ENCODE peak calls at places on chromosomes 11 and 22, in five cellular contexts. N, R, X, Q and M are unnamed samples.
A peak's percentile ranks its signal among the peaks of the same experiment; 100 is the strongest.

GRCh38 chr22:47618180-47618579 is 855.7 kb downstream of the TBC1D22A start:
- DNase-seq in N (no peak), R (no peak), X (no peak), Q (no peak), M (no peak)

GRCh38 chr11:83681944-83682644 is 395.9 kb upstream of the CCDC90B start:
- DNase-seq in N (no peak), R (no peak), X (no peak), Q (no peak), M (no peak)

GRCh38 chr22:31583861-31584485 is 78.0 kb downstream of the PISD start:
- DNase-seq in N (no peak), R (peak; percentile 53), X (no peak), Q (no peak), M (no peak)

GRCh38 chr11:61700221-61700620 is 20.0 kb downstream of the DAGLA start:
- DNase-seq in N (no peak), R (peak; percentile 67), X (no peak), Q (no peak), M (no peak)

GRCh38 chr11:67285541-67286498 is 3.3 kb upstream of the ANKRD13D start:
- DNase-seq in N (no peak), R (no peak), X (no peak), Q (no peak), M (no peak)

GRCh38 chr11:78248191-78248590 is 59.5 kb downstream of the USP35 start:
- DNase-seq in N (no peak), R (no peak), X (no peak), Q (no peak), M (no peak)

GRCh38 chr22:30205281-30206115 is 41.1 kb downstream of the LIF start:
- DNase-seq in N (peak; percentile 90), R (peak; percentile 97), X (peak; percentile 92), Q (no peak), M (no peak)

GRCh38 chr11:100874203-100874602 is 187.1 kb downstream of the ARHGAP42 start:
- DNase-seq in N (no peak), R (no peak), X (no peak), Q (no peak), M (no peak)

GRCh38 chr11:32056445-32056844 is 34.4 kb upstream of the RCN1 start:
- DNase-seq in N (no peak), R (peak; percentile 39), X (no peak), Q (no peak), M (peak; percentile 85)

GRCh38 chr11:1541474-1542204 is 30.4 kb downstream of the DUSP8 start:
- DNase-seq in N (no peak), R (no peak), X (no peak), Q (no peak), M (no peak)

GRCh38 chr22:24225044-24225601 is 19.8 kb downstream of the GGT5 start:
- DNase-seq in N (no peak), R (no peak), X (no peak), Q (no peak), M (no peak)

GRCh38 chr22:37906364-37907008 is 389 bp downstream of the MICALL1 start:
- DNase-seq in N (no peak), R (no peak), X (no peak), Q (no peak), M (no peak)

GRCh38 chr11:126354631-126355323 is 709 bp upstream of the ST3GAL4 start:
- DNase-seq in N (no peak), R (no peak), X (no peak), Q (no peak), M (peak; percentile 30)

GRCh38 chr22:40491990-40492631 is 121.7 kb downstream of the SGSM3 start:
- DNase-seq in N (no peak), R (peak; percentile 60), X (no peak), Q (no peak), M (no peak)

GRCh38 chr11:14644396-14645246 is 1.0 kb downstream of the PDE3B start:
- DNase-seq in N (no peak), R (peak; percentile 20), X (no peak), Q (no peak), M (no peak)

GRCh38 chr11:63574856-63575602 is 11.8 kb upstream of the PLAAT2 start:
- DNase-seq in N (no peak), R (peak; percentile 66), X (peak; percentile 79), Q (no peak), M (no peak)

GRCh38 chr11:74686792-74687191 is 44.4 kb downstream of the CHRDL2 start:
- DNase-seq in N (no peak), R (peak; percentile 21), X (no peak), Q (no peak), M (no peak)

GRCh38 chr22:22583030-22583429 is 24.0 kb upstream of the PRAME start:
- DNase-seq in N (no peak), R (no peak), X (no peak), Q (no peak), M (no peak)

GRCh38 chr22:42820075-42820763 is 36.9 kb downstream of the ARFGAP3 start:
- DNase-seq in N (no peak), R (peak; percentile 82), X (peak; percentile 52), Q (no peak), M (no peak)

GRCh38 chr11:12286606-12287005 is 90.8 kb upstream of the PARVA start:
- DNase-seq in N (no peak), R (no peak), X (peak; percentile 42), Q (no peak), M (no peak)
- H3K4me3 ChIP-seq in N (no peak overlapping the region), R (no peak overlapping the region), X (no peak overlapping the region), Q (no peak overlapping the region), M (no peak overlapping the region)

GRCh38 chr11:34587282-34587677 is 33.6 kb upstream of the EHF start:
- DNase-seq in N (no peak), R (peak; percentile 13), X (no peak), Q (no peak), M (no peak)

GRCh38 chr11:34585870-34586654 is 34.8 kb upstream of the EHF start:
- DNase-seq in N (peak; percentile 64), R (peak; percentile 69), X (no peak), Q (no peak), M (peak; percentile 25)

GRCh38 chr11:34585304-34585869 is 35.5 kb upstream of the EHF start:
- DNase-seq in N (no peak), R (no peak), X (no peak), Q (no peak), M (no peak)

GRCh38 chr11:34588023-34588422 is 32.9 kb upstream of the EHF start:
- DNase-seq in N (no peak), R (no peak), X (no peak), Q (no peak), M (no peak)

GRCh38 chr11:34586655-34587281 is 34.1 kb upstream of the EHF start:
- DNase-seq in N (peak; percentile 5), R (no peak), X (no peak), Q (no peak), M (no peak)
- H3K4me3 ChIP-seq in N (no peak overlapping the region), R (no peak overlapping the region), X (no peak overlapping the region), Q (no peak overlapping the region), M (no peak overlapping the region)

GRCh38 chr22:33796494-33796893 is 123.8 kb downstream of the LARGE1 start:
- DNase-seq in N (no peak), R (no peak), X (no peak), Q (no peak), M (no peak)
- H3K4me3 ChIP-seq in N (no peak overlapping the region), R (no peak overlapping the region), X (no peak overlapping the region), Q (no peak overlapping the region), M (no peak overlapping the region)

DNA sequence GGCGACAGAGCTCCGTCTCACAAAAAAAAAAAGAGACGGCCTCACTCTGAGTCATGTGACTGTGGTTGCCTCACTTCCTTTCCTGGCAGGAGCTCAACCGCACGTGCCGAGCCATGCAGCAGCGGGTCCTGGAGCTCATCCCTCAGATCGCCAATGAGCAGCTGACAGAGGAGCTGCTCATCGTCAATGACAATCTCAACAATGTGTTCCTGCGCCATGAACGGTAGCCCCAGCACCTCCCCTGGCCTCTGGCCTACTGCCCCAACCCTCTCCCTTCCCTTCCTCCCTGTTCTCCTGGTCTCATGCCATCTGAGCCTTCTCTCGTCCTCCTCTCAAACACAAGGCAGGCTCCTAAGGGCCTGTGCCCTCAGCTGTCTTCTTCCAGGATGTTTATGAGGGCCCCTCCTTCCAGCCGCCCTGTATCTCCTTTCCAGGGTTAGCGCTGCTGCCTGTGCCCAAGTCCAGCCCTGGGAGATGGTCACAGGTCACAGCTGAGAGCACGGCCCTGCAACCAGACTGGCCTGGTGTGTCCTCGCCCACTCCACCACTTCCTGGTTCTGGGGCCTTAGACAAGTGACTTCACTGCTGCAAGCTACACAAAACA is 30.7 kb downstream of the TOM1 start:
- DNase-seq in N (no peak), R (peak; percentile 97), X (peak; percentile 91), Q (peak; percentile 55), M (peak; percentile 88)
- H3K4me3 ChIP-seq in N (no peak overlapping the region), R (no peak overlapping the region), X (no peak overlapping the region), Q (no peak overlapping the region), M (peak overlapping the region; percentile 56)

GRCh38 chr11:27717801-27718229 is 17.6 kb upstream of the BDNF start:
- DNase-seq in N (no peak), R (no peak), X (no peak), Q (no peak), M (no peak)

GRCh38 chr11:27717377-27717776 is 17.1 kb upstream of the BDNF start:
- DNase-seq in N (no peak), R (no peak), X (no peak), Q (no peak), M (no peak)

GRCh38 chr11:27719575-27719925 is 19.3 kb upstream of the BDNF start:
- DNase-seq in N (no peak), R (no peak), X (no peak), Q (no peak), M (no peak)

GRCh38 chr11:27718853-27719574 is 18.8 kb upstream of the BDNF start:
- DNase-seq in N (no peak), R (peak; percentile 59), X (no peak), Q (no peak), M (no peak)

DNA sequence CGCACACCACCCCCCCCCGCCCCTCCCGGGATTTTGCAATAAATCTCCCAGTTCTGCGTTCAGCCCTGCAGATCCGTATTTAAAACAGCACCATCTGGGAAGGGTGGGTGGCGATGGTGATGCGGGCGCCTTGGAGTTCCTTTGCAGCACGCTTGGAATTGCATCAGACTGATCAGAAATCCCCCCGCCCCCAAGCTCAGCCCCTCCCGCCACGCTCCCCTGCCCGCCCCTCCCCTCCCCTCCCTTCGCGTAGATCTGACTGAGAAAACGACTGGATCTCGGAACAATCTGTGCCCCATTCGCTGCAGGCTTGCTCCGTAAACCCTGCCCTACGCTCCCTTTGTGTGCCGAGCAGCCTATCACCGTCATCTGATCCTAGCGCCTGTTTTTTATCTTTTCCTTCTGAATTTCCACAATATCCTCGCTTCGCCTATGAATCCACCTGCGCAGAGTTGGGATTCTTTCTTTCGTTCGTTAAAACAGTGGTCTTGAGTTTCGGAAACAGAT is 18.1 kb upstream of the BDNF start:
- DNase-seq in N (no peak), R (peak; percentile 97), X (no peak), Q (no peak), M (no peak)
- H3K4me3 ChIP-seq in N (peak overlapping the region; percentile 92), R (peak overlapping the region; percentile 70), X (peak overlapping the region; percentile 46), Q (peak overlapping the region; percentile 53), M (no peak overlapping the region)